ENCODE peak calls at places on chromosomes 7 and 10, in six cellular contexts. N is RWPE1, A is choroid plexus epithelial cell, H is progenitor cell of endocrine pancreas, Z is left ventricle myocardium inferior, E is HepG2. P is an unnamed sample.

GRCh38 chr7:81460646-81461045 is 309.2 kb downstream of the HGF start:
- DNase-seq in E (no peak), H (no peak), N (no peak), A (no peak), Z (no peak), P (no peak)

GRCh38 chr10:80471715-80472233 is 17.7 kb downstream of the TSPAN14 start:
- DNase-seq in Z (no peak), H (no peak), E (no peak), N (peak), A (no peak), P (no peak)

GRCh38 chr7:27943261-27943660 is 203.3 kb downstream of the TAX1BP1 start:
- DNase-seq in H (no peak), E (no peak), N (no peak), A (no peak), Z (no peak), P (no peak)

GRCh38 chr10:21910798-21911197 is 92.7 kb downstream of the DNAJC1 start:
- DNase-seq in A (no peak), H (no peak), Z (no peak), N (no peak), E (no peak), P (no peak)

GRCh38 chr10:103595933-103596726 is 102.6 kb downstream of the NEURL1 start:
- DNase-seq in N (no peak), Z (no peak), A (no peak), E (no peak), H (no peak), P (no peak)

GRCh38 chr10:78656815-78657621 is 411.7 kb upstream of the ZMIZ1 start:
- DNase-seq in N (no peak), Z (no peak), E (peak), A (peak), H (peak), P (no peak)

GRCh38 chr10:58956926-58957325 is 219.5 kb upstream of the PHYHIPL start:
- DNase-seq in Z (no peak), E (peak), A (no peak), H (no peak), N (no peak), P (no peak)

GRCh38 chr10:8088504-8088903 is 34.0 kb downstream of the GATA3 start:
- DNase-seq in E (no peak), H (no peak), N (no peak), Z (no peak), A (no peak), P (no peak)

GRCh38 chr10:119360181-119360921 is 153.0 kb downstream of the GRK5 start:
- DNase-seq in E (no peak), N (no peak), Z (peak), A (peak), H (no peak), P (no peak)

GRCh38 chr10:4083509-4084003 is 298.5 kb upstream of the KLF6 start:
- DNase-seq in E (no peak), H (no peak), A (no peak), N (no peak), Z (no peak), P (peak)

GRCh38 chr10:9762966-9763656 is 1254.6 kb upstream of the CELF2 start:
- DNase-seq in E (no peak), H (no peak), A (peak), N (peak), Z (no peak), P (peak)

GRCh38 chr7:73701357-73701995 is 18.0 kb downstream of the STX1A start:
- DNase-seq in N (no peak), A (peak), E (peak), H (peak), Z (no peak), P (peak)

GRCh38 chr7:144820557-144820956 is 15.3 kb downstream of the TPK1 start:
- DNase-seq in N (no peak), A (no peak), H (no peak), Z (no peak), E (no peak), P (no peak)

GRCh38 chr7:130974794-130975193 is 240.8 kb upstream of the KLF14 start:
- DNase-seq in A (no peak), H (no peak), E (no peak), N (no peak), Z (no peak), P (no peak)

GRCh38 chr7:148921806-148922205 is 37.7 kb upstream of the EZH2 start:
- DNase-seq in A (no peak), N (no peak), H (no peak), E (no peak), Z (peak), P (no peak)
- TF ChIP-seq CTCF in A (no peak), N (no peak), H (no peak), E (no peak), Z (no peak), P (no peak)

DNA sequence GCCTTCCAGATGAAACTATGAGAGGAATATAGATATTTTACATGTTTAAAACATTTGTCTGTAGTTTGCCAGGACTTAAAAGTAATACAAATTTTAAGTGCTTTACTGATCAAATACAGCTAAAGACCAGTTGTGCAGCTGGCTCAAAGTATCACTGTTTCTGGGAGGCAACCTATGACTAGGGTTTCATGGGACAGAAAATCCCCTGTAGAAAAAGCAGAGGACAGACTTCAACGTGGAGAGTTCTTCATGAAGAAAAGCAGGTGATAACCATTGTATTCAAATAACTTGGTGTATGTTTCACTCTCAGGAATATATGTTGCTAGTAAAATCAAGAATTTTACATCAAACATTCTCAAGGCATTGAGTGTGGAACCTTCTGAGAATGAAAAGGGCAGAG is 40.9 kb downstream of the PTER start:
- DNase-seq in N (no peak), Z (no peak), H (no peak), E (no peak), A (no peak), P (no peak)
- TF ChIP-seq CTCF in N (no peak), Z (no peak), H (no peak), E (no peak), A (no peak), P (no peak)

GRCh38 chr7:103988468-103989199 is 824 bp downstream of the RELN start:
- DNase-seq in N (no peak), H (no peak), E (peak), Z (no peak), A (peak), P (no peak)

GRCh38 chr7:103989785-103990775 is 622 bp upstream of the RELN start:
- DNase-seq in E (peak), N (no peak), Z (no peak), H (peak), A (peak), P (peak)

GRCh38 chr7:103991406-103991805 is 1.9 kb upstream of the RELN start:
- DNase-seq in E (no peak), A (no peak), H (no peak), N (no peak), Z (no peak), P (no peak)

GRCh38 chr7:103989200-103989784 is at the start of gene RELN:
- DNase-seq in A (peak), H (no peak), N (no peak), E (peak), Z (no peak), P (peak)

DNA sequence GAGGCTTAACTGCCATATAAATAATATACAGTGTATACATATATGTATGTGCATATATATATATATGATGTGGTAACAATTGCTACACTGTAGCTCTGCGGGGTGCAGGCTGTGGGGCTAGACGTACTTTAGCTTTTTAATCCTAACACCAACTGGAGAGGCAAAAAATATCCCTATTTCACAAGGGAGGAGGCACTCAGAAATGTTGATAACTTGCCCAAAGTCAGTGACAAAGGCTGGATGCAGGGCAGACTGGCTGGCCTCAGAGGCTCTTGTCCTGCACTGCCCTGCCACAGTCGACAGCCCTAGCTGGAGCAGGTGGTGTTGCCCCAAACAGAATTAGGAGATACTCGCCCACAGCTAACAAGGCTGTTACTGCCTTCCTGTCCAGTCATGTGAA is 1.5 kb upstream of the RELN start:
- DNase-seq in H (no peak), Z (no peak), A (no peak), N (no peak), E (peak), P (no peak)
- TF ChIP-seq CTCF in H (no peak), Z (no peak), A (no peak), N (no peak), E (no peak), P (no peak)

DNA sequence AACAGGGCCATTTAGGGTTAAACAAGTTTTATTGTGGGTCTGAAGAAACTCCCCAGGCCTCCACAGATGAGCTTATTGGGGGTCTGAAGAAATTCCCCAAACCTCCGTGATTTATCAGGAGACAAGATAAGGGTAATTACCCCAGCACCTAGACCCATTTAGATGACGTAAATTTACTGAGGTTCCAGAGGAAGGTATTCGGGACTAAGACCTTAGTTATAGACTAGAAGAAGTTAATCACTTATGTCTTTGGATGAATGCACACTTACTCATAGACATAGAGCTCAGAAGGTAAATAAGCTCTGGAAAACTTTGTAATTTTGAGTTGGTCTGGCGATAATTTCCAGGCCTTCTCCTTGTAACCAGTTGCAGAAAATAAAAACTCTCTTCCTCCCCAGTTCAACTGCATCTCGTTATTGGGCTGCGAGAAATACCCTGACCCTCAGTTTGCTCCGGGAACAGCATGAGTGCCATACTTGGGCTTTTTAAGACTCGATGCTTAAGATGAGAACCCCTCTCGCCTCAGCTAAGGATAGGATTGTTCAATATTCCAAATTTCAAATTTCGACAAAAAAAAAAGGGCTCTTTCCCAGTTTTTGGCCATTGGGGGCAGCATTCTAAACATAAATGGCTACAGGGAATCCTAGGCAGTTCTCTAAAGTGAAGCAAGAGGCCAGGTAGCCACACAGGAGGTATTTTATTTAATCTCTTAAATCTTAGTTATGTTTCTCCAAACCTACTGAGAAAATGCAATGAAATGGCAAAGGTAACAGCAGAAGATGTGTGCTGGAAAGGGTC is 74.7 kb upstream of the PFKP start:
- DNase-seq in A (no peak), Z (no peak), H (no peak), E (no peak), N (no peak), P (no peak)
- TF ChIP-seq CTCF in A (peak), Z (no peak), H (peak), E (no peak), N (no peak), P (peak)

GRCh38 chr7:121132940-121133339 is 144.4 kb downstream of the CPED1 start:
- DNase-seq in Z (no peak), E (no peak), N (no peak), H (no peak), A (no peak), P (no peak)
- TF ChIP-seq CTCF in Z (no peak), E (no peak), N (no peak), H (no peak), A (no peak), P (no peak)

DNA sequence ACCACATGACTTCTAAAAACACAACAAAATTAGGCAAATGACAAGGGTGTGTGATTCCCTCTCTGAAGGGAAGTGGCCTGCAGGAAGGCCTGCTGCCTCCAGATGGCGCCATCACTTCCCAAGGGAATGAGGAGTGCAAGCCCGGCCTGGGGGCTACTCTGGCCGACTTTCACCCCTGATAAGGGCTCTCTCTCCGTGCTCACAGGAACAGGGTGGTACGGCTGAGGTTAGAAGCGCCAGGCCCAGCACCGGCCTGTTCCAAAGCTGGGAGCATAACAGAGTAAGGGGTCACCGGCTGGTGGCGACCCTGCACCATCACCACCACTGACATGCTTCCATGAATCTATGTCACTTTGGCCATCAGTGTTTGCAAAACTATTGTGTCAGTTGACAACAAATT is 13.1 kb downstream of the RBP3 start:
- DNase-seq in N (peak), Z (no peak), H (peak), A (peak), E (peak), P (peak)
- TF ChIP-seq CTCF in N (peak), Z (peak), H (peak), A (peak), E (peak), P (peak)